ENCODE peak calls at places on chromosomes 16 and 17, in nine cellular contexts. V is activated CD4-positive, CD25-positive, alpha-beta regulatory T cell; B is stimulated activated CD4-positive, alpha-beta T cell treated with anti-CD3 and anti-CD28 coated beads, Interleukin-1b, Interleukin-23, amount 100 ng/mL, for 24 hours; K is hepatic stellate cell; H is HS-27A; N is NCI-H526; U is NCI-H1048; I is HT-29; Z is naive thymus-derived CD8-positive, alpha-beta T cell. M is an unnamed sample.

GRCh38 chr17:29251969-29252866 is 5.6 kb downstream of the CRYBA1 start:
- DNase-seq in H (no peak), U (no peak), I (peak), V (no peak), B (no peak), Z (no peak), K (peak), N (no peak), M (no peak)

GRCh38 chr17:1695365-1695764 is 10.7 kb upstream of the PRPF8 start:
- DNase-seq in V (no peak), I (no peak), B (no peak), H (no peak), K (no peak), N (no peak), Z (no peak), U (no peak), M (no peak)

GRCh38 chr16:64882385-64882784 is 239.5 kb downstream of the CDH11 start:
- DNase-seq in U (no peak), H (no peak), K (no peak), I (no peak), B (no peak), N (no peak), V (no peak), Z (no peak), M (no peak)

GRCh38 chr17:17494499-17495447 is 1.4 kb downstream of the RASD1 start:
- DNase-seq in U (no peak), I (peak), B (no peak), N (no peak), V (no peak), H (no peak), Z (peak), K (peak), M (no peak)

GRCh38 chr17:38606646-38607611 is 1.2 kb upstream of the SRCIN1 start:
- DNase-seq in I (no peak), Z (no peak), N (no peak), U (no peak), K (no peak), V (no peak), H (no peak), B (no peak), M (no peak)

GRCh38 chr17:48539177-48539576 is 5.7 kb downstream of the HOXB2 start:
- DNase-seq in B (no peak), N (no peak), H (no peak), K (peak), U (no peak), Z (no peak), I (no peak), V (no peak), M (peak)

GRCh38 chr16:57818377-57819055 is 16.2 kb upstream of the KIFC3 start:
- DNase-seq in Z (no peak), B (no peak), V (no peak), U (no peak), I (no peak), H (no peak), K (no peak), N (no peak), M (no peak)

GRCh38 chr16:62283-62682 is 8.7 kb downstream of the SNRNP25 start:
- DNase-seq in B (no peak), N (no peak), K (no peak), I (no peak), H (no peak), V (no peak), Z (no peak), U (no peak), M (no peak)

GRCh38 chr17:65495255-65496060 is 66.0 kb downstream of the AXIN2 start:
- DNase-seq in H (no peak), U (no peak), I (peak), K (no peak), Z (peak), N (no peak), V (no peak), B (no peak), M (no peak)

GRCh38 chr17:68036304-68037147 is 991 bp downstream of the KPNA2 start:
- DNase-seq in V (no peak), Z (no peak), K (peak), I (peak), H (no peak), N (no peak), B (no peak), U (no peak), M (peak)

GRCh38 chr17:79812969-79813825 is 16.3 kb upstream of the CBX8 start:
- DNase-seq in I (no peak), K (peak), U (no peak), H (no peak), Z (no peak), V (no peak), B (no peak), N (no peak), M (no peak)

GRCh38 chr17:57519800-57520199 is 225.3 kb downstream of the CCDC182 start:
- DNase-seq in Z (no peak), V (no peak), H (no peak), I (no peak), N (no peak), K (no peak), U (no peak), B (no peak), M (no peak)

GRCh38 chr16:67339453-67339852 is 12.8 kb downstream of the LRRC36 start:
- DNase-seq in B (no peak), H (no peak), Z (no peak), K (no peak), V (no peak), N (no peak), I (peak), U (no peak), M (no peak)

GRCh38 chr17:68011199-68011665 is 15.0 kb upstream of the C17orf58 start:
- DNase-seq in V (peak), Z (peak), I (peak), N (no peak), U (no peak), K (no peak), H (no peak), B (peak), M (no peak)

GRCh38 chr17:50355701-50356341 is 9.9 kb downstream of the XYLT2 start:
- DNase-seq in V (no peak), H (no peak), N (no peak), Z (no peak), I (no peak), K (no peak), B (no peak), U (no peak), M (no peak)

GRCh38 chr16:50213939-50214519 is 52.3 kb upstream of the ADCY7 start:
- DNase-seq in K (peak), H (peak), I (peak), N (no peak), B (no peak), U (no peak), Z (peak), V (no peak), M (peak)

GRCh38 chr17:2264023-2264860 is 39.3 kb downstream of the SMG6 start:
- DNase-seq in B (no peak), Z (no peak), I (no peak), U (no peak), N (no peak), V (no peak), K (no peak), H (no peak), M (no peak)

GRCh38 chr17:1060991-1061390 is 64.1 kb downstream of the TIMM22 start:
- DNase-seq in I (peak), V (no peak), N (no peak), Z (no peak), B (no peak), H (peak), U (no peak), K (peak), M (peak)

GRCh38 chr16:68296291-68296690 is 14.5 kb downstream of the SLC7A6OS start:
- DNase-seq in U (no peak), K (no peak), I (no peak), Z (no peak), V (no peak), N (no peak), H (no peak), B (no peak), M (no peak)

GRCh38 chr17:81049973-81050551 is 15.1 kb downstream of the BAIAP2 start:
- DNase-seq in Z (no peak), U (no peak), K (no peak), H (no peak), V (no peak), B (no peak), I (peak), N (no peak), M (peak)

GRCh38 chr16:88638323-88639230 is at the start of gene IL17C:
- DNase-seq in N (peak), H (no peak), B (no peak), Z (no peak), I (peak), K (no peak), U (no peak), V (no peak), M (no peak)

GRCh38 chr17:42536372-42537155 is 523 bp downstream of the NAGLU start:
- DNase-seq in H (no peak), B (peak), K (peak), I (peak), U (no peak), V (peak), Z (peak), N (peak), M (peak)

GRCh38 chr16:14462811-14463210 is 167.2 kb downstream of the PARN start:
- DNase-seq in I (no peak), H (no peak), K (no peak), U (no peak), B (no peak), V (no peak), N (no peak), Z (no peak), M (no peak)

GRCh38 chr16:53054670-53055485 is at the start of gene CHD9:
- DNase-seq in B (peak), I (peak), N (peak), V (peak), U (peak), Z (peak), K (peak), H (peak), M (peak)

GRCh38 chr17:78284146-78284545 is 52.7 kb downstream of the TMEM235 start:
- DNase-seq in N (no peak), Z (no peak), I (no peak), K (no peak), U (no peak), H (no peak), B (no peak), V (no peak), M (no peak)

GRCh38 chr16:66054095-66054494 is 312.4 kb upstream of the CDH5 start:
- DNase-seq in B (no peak), H (no peak), V (no peak), U (no peak), I (no peak), N (no peak), K (no peak), Z (no peak), M (no peak)

GRCh38 chr16:375927-376816 is 5.6 kb downstream of the PGAP6 start:
- DNase-seq in H (no peak), V (no peak), U (no peak), I (no peak), Z (no peak), B (no peak), K (no peak), N (no peak), M (no peak)

GRCh38 chr16:71927383-71927782 is 32.1 kb downstream of the IST1 start:
- DNase-seq in I (peak), N (no peak), Z (no peak), B (no peak), V (no peak), U (no peak), K (peak), H (peak), M (peak)

GRCh38 chr17:73474370-73474988 is 162.7 kb upstream of the CDC42EP4 start:
- DNase-seq in Z (no peak), N (no peak), K (peak), B (no peak), V (no peak), U (no peak), H (no peak), I (peak), M (peak)

GRCh38 chr16:4055748-4056147 is 60.5 kb downstream of the ADCY9 start:
- DNase-seq in H (no peak), N (no peak), I (no peak), V (no peak), B (no peak), K (no peak), Z (no peak), U (no peak), M (no peak)

M was measured in HTR-8/SVneo.